ENCODE peak calls at places on chromosomes 6 and 20, in seven cellular contexts. Z, W, A, L, H, R and G are unnamed samples.

GRCh38 chr6:15423286-15423957 is 177.6 kb downstream of the JARID2 start:
- DNase-seq in Z (no peak), W (peak), A (no peak), L (no peak), H (no peak), R (no peak), G (no peak)

GRCh38 chr20:20780127-20780822 is 67.8 kb upstream of the RALGAPA2 start:
- DNase-seq in Z (no peak), W (peak), A (peak), L (no peak), H (no peak), R (peak), G (peak)

GRCh38 chr20:62807444-62808210 is 3.0 kb downstream of the OGFR start:
- DNase-seq in Z (no peak), W (no peak), A (no peak), L (no peak), H (no peak), R (no peak), G (no peak)

GRCh38 chr6:139625998-139626975 is 251.8 kb upstream of the CITED2 start:
- DNase-seq in Z (no peak), W (peak), A (no peak), L (no peak), H (no peak), R (no peak), G (no peak)

GRCh38 chr6:79868098-79868722 is 79.1 kb downstream of the ELOVL4 start:
- DNase-seq in Z (no peak), W (peak), A (no peak), L (peak), H (peak), R (no peak), G (no peak)

GRCh38 chr6:67630146-67630545 is 1004.9 kb upstream of the ADGRB3 start:
- DNase-seq in Z (no peak), W (peak), A (no peak), L (no peak), H (peak), R (no peak), G (no peak)

GRCh38 chr20:7144464-7144863 is 377.0 kb downstream of the BMP2 start:
- DNase-seq in Z (no peak), W (no peak), A (no peak), L (no peak), H (no peak), R (no peak), G (no peak)

GRCh38 chr20:11271319-11271718 is 597.5 kb upstream of the JAG1 start:
- DNase-seq in Z (no peak), W (no peak), A (no peak), L (peak), H (no peak), R (no peak), G (no peak)

GRCh38 chr20:58567437-58567836 is 52.2 kb upstream of the APCDD1L start:
- DNase-seq in Z (no peak), W (no peak), A (no peak), L (no peak), H (no peak), R (no peak), G (no peak)

GRCh38 chr6:37205189-37205996 is 35.4 kb downstream of the PIM1 start:
- DNase-seq in Z (no peak), W (no peak), A (no peak), L (no peak), H (no peak), R (no peak), G (no peak)

GRCh38 chr20:58938541-58938940 is 42.5 kb upstream of the NELFCD start:
- DNase-seq in Z (no peak), W (no peak), A (no peak), L (no peak), H (no peak), R (no peak), G (no peak)

GRCh38 chr6:152482289-152482688 is 154.9 kb downstream of the SYNE1 start:
- DNase-seq in Z (no peak), W (no peak), A (no peak), L (no peak), H (no peak), R (no peak), G (no peak)

GRCh38 chr20:50358959-50359358 is 151.2 kb upstream of the PTPN1 start:
- DNase-seq in Z (no peak), W (no peak), A (no peak), L (no peak), H (no peak), R (peak), G (no peak)

GRCh38 chr6:10000461-10000992 is 414.3 kb downstream of the TFAP2A start:
- DNase-seq in Z (no peak), W (peak), A (no peak), L (no peak), H (no peak), R (no peak), G (no peak)

GRCh38 chr20:10927011-10927583 is 253.3 kb upstream of the JAG1 start:
- DNase-seq in Z (no peak), W (no peak), A (no peak), L (no peak), H (no peak), R (no peak), G (no peak)

GRCh38 chr6:32086661-32087573 is 22.2 kb downstream of the TNXB start:
- DNase-seq in Z (no peak), W (peak), A (no peak), L (no peak), H (peak), R (peak), G (no peak)

GRCh38 chr6:145119091-145119490 is 616.2 kb downstream of the EPM2A start:
- DNase-seq in Z (no peak), W (no peak), A (no peak), L (no peak), H (no peak), R (no peak), G (no peak)

GRCh38 chr6:170480045-170480714 is 72.9 kb downstream of the PSMB1 start:
- DNase-seq in Z (no peak), W (peak), A (no peak), L (no peak), H (peak), R (no peak), G (no peak)

GRCh38 chr6:151023346-151023745 is 157.8 kb downstream of the MTHFD1L start:
- DNase-seq in Z (no peak), W (no peak), A (no peak), L (no peak), H (no peak), R (no peak), G (no peak)

GRCh38 chr6:117840541-117840983 is 66.5 kb upstream of the SLC35F1 start:
- DNase-seq in Z (no peak), W (peak), A (no peak), L (peak), H (peak), R (no peak), G (no peak)

GRCh38 chr6:44649365-44650025 is 262.0 kb downstream of the CDC5L start:
- DNase-seq in Z (no peak), W (peak), A (no peak), L (no peak), H (peak), R (no peak), G (no peak)

GRCh38 chr20:13006825-13007224 is 1.9 kb upstream of the SPTLC3 start:
- DNase-seq in Z (no peak), W (peak), A (no peak), L (no peak), H (peak), R (no peak), G (no peak)

GRCh38 chr6:133456439-133456838 is 215.3 kb downstream of the EYA4 start:
- DNase-seq in Z (no peak), W (no peak), A (no peak), L (no peak), H (no peak), R (no peak), G (no peak)

GRCh38 chr6:163341671-163342070 is 72.8 kb upstream of the QKI start:
- DNase-seq in Z (no peak), W (no peak), A (no peak), L (no peak), H (no peak), R (no peak), G (no peak)

GRCh38 chr20:41499961-41500725 is 118.0 kb downstream of the CHD6 start:
- DNase-seq in Z (no peak), W (peak), A (no peak), L (no peak), H (peak), R (no peak), G (no peak)

GRCh38 chr6:100464162-100464851 is 414 bp downstream of the SIM1 start:
- DNase-seq in Z (no peak), W (no peak), A (no peak), L (peak), H (no peak), R (no peak), G (no peak)

GRCh38 chr6:66623050-66623449 is 916.0 kb upstream of the EYS start:
- DNase-seq in Z (no peak), W (no peak), A (no peak), L (no peak), H (no peak), R (no peak), G (no peak)

GRCh38 chr6:107936162-107936909 is 21.7 kb downstream of the SEC63 start:
- DNase-seq in Z (no peak), W (peak), A (no peak), L (no peak), H (no peak), R (no peak), G (no peak)

GRCh38 chr6:92341224-92341623 is 1078.1 kb downstream of the EPHA7 start:
- DNase-seq in Z (no peak), W (no peak), A (no peak), L (no peak), H (peak), R (no peak), G (no peak)

GRCh38 chr6:178119-178518 is 114.2 kb upstream of the DUSP22 start:
- DNase-seq in Z (no peak), W (no peak), A (no peak), L (no peak), H (no peak), R (no peak), G (no peak)

GRCh38 chr20:44695295-44696230 is 19.6 kb upstream of the CCN5 start:
- DNase-seq in Z (no peak), W (peak), A (no peak), L (no peak), H (peak), R (no peak), G (no peak)
- H3K27ac ChIP-seq in Z (no peak), W (peak), A (peak), L (no peak), H (no peak), R (peak), G (peak)

GRCh38 chr6:121498481-121499276 is 63.2 kb downstream of the GJA1 start:
- DNase-seq in Z (no peak), W (no peak), A (no peak), L (no peak), H (peak), R (no peak), G (no peak)
- H3K27ac ChIP-seq in Z (no peak), W (no peak), A (peak), L (no peak), H (peak), R (no peak), G (no peak)

DNA sequence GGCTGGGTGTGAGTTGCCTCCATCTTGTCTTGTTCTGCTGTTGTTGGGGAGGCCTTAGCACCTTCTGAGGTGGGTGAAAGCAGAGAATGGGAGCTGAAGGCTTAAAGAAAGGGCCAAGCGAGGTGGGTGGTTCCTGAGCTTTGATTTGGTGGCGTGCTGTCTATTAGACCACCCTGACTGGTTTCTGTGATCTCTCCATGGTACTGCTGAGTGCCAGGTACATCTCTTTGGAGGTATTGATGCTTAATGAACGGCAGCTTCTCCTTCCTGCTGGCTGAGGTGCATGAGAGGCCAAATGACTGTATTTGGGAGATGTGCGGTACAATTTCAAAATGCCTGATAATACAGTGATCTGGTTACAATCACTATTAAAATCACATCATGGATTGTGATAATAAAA is 15.4 kb downstream of the RIN2 start:
- DNase-seq in Z (no peak), W (no peak), A (no peak), L (no peak), H (no peak), R (no peak), G (no peak)
- H3K27ac ChIP-seq in Z (no peak), W (no peak), A (no peak), L (no peak), H (no peak), R (no peak), G (no peak)

GRCh38 chr20:5136096-5136495 is 9.3 kb downstream of the CDS2 start:
- DNase-seq in Z (no peak), W (no peak), A (no peak), L (no peak), H (peak), R (no peak), G (no peak)
- H3K27ac ChIP-seq in Z (no peak), W (no peak), A (peak), L (no peak), H (no peak), R (peak), G (no peak)